ENCODE peak calls at places on chromosomes 6 and 20, in six cellular contexts. D is A549, E is fibroblast of lung, T is choroid plexus epithelial cell, S is MM.1S, J is fibroblast of mammary gland. O is an unnamed sample.

GRCh38 chr20:23626040-23626620 is 11.6 kb downstream of the CST3 start:
- DNase-seq in D (peak; percentile 62), E (no peak), T (peak; percentile 29), S (no peak), J (peak; percentile 65), O (peak; percentile 34)

GRCh38 chr6:157763894-157764345 is 59.1 kb upstream of the SNX9 start:
- DNase-seq in D (no peak), E (no peak), T (no peak), S (peak; percentile 22), J (no peak), O (no peak)

GRCh38 chr6:132736239-132736638 is 21.5 kb downstream of the VNN2 start:
- DNase-seq in D (no peak), E (no peak), T (peak; percentile 55), S (no peak), J (no peak), O (no peak)

GRCh38 chr6:141580988-141581387 is 551.7 kb upstream of the GJE1 start:
- DNase-seq in D (no peak), E (peak; percentile 95), T (peak; percentile 28), S (no peak), J (peak; percentile 73), O (peak; percentile 78)

GRCh38 chr20:36569847-36570429 is 3.5 kb upstream of the TGIF2 start:
- DNase-seq in D (no peak), E (peak; percentile 82), T (peak; percentile 48), S (no peak), J (peak; percentile 57), O (peak; percentile 65)

GRCh38 chr6:109236140-109237081 is 141.1 kb downstream of the CEP57L1 start:
- DNase-seq in D (peak; percentile 5), E (no peak), T (no peak), S (no peak), J (no peak), O (no peak)

GRCh38 chr20:36121981-36122930 is 32.3 kb upstream of the EPB41L1 start:
- DNase-seq in D (no peak), E (no peak), T (no peak), S (no peak), J (no peak), O (no peak)

GRCh38 chr20:54173653-54174451 is at the start of gene CYP24A1:
- DNase-seq in D (peak; percentile 98), E (no peak), T (no peak), S (peak; percentile 14), J (no peak), O (no peak)

GRCh38 chr6:168060521-168060931 is 18.5 kb downstream of the FRMD1 start:
- DNase-seq in D (peak; percentile 57), E (peak; percentile 49), T (peak; percentile 83), S (no peak), J (peak; percentile 54), O (peak; percentile 65)

GRCh38 chr20:35108921-35109320 is 16.3 kb upstream of the TRPC4AP start:
- DNase-seq in D (no peak), E (no peak), T (no peak), S (no peak), J (no peak), O (no peak)

GRCh38 chr6:139230421-139230840 is 61.4 kb downstream of the TXLNB start:
- DNase-seq in D (peak; percentile 10), E (peak; percentile 62), T (peak; percentile 70), S (peak; percentile 80), J (peak; percentile 55), O (peak; percentile 54)
- TF ChIP-seq CTCF in D (no peak), E (peak; percentile 28), T (peak; percentile 47), S (peak; percentile 49), J (peak; percentile 27), O (peak; percentile 33)

DNA sequence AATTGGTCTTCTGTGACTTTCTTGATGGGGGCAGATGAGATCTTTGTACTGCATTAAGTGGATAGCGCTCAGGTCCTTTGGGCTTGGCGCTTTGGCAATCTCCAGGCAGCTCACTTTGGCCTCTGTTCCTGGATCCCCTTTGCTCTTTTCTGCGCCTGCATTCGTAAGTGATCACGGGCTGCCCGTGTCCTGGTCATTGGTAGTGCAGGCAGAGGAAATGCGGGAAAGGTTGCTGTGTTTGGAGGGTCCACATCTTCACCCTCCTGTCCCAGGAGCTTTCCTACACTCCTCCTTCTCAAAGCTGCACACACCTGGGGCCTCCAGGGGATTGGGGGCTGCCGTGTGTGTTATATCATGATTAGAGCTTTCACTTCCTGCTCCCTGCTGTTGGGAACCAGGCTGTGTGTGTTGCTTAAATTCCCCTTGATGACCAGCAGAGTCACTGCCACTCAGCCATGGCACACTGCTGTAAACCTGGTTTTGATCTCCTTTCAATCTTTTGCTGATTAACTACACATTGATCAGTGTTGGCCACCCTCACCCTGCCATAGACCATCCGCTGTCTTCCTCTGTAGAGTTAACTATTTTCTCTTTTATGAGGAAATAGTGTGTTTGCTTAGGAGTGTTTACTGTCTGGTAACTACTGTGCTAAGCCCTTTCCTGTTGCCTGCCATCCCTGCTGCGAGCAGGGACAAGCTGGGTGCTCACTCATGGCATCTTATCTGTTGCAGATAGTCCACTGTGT is 13.0 kb upstream of the SNHG17 start:
- DNase-seq in D (no peak), E (no peak), T (no peak), S (no peak), J (no peak), O (no peak)
- TF ChIP-seq CTCF in D (no peak), E (no peak), T (no peak), S (no peak), J (no peak), O (no peak)

GRCh38 chr6:143061597-143062385 is 1.1 kb downstream of the AIG1 start:
- DNase-seq in D (no peak), E (peak; percentile 36), T (no peak), S (no peak), J (peak; percentile 56), O (no peak)

GRCh38 chr6:143059616-143060353 is 904 bp upstream of the AIG1 start:
- DNase-seq in D (peak; percentile 26), E (peak; percentile 94), T (peak; percentile 86), S (peak; percentile 68), J (peak; percentile 71), O (peak; percentile 91)

GRCh38 chr6:143060806-143061596 is at the start of gene AIG1:
- DNase-seq in D (no peak), E (no peak), T (no peak), S (no peak), J (no peak), O (no peak)

GRCh38 chr6:143058987-143059386 is 1.7 kb upstream of the AIG1 start:
- DNase-seq in D (peak; percentile 31), E (peak; percentile 35), T (no peak), S (no peak), J (no peak), O (no peak)

GRCh38 chr6:143060354-143060805 is 309 bp upstream of the AIG1 start:
- DNase-seq in D (peak; percentile 87), E (peak; percentile 89), T (peak; percentile 82), S (peak; percentile 59), J (peak; percentile 81), O (peak; percentile 90)
- TF ChIP-seq CTCF in D (peak; percentile 13), E (no peak), T (peak; percentile 27), S (no peak), J (no peak), O (no peak)

GRCh38 chr6:106807946-106808611 is 166.4 kb downstream of the CD24 start:
- DNase-seq in D (no peak), E (no peak), T (no peak), S (no peak), J (no peak), O (no peak)
- TF ChIP-seq CTCF in D (peak; percentile 11), E (no peak), T (no peak), S (no peak), J (no peak), O (no peak)

DNA sequence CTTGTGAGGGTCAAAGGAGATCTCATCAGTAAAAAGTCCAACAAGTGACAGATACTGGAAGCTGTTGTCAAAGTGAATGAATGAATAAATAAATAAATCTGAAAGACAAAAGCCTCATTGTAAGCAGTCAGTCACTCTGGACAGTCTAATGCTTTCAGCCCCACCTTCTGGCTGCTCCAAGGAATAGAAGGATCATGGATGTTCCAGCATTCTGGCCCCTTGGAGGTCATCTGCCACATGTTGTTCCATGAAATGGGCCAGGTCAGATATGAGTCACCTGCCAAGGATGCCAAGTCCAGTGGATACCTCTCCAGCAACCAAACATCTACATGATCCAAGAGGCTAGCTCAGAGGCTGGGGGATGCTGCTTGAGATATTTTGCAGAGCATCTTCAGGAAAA is 185.6 kb downstream of the BMP7 start:
- DNase-seq in D (peak; percentile 33), E (peak; percentile 43), T (peak; percentile 74), S (no peak), J (peak; percentile 55), O (peak; percentile 68)
- TF ChIP-seq CTCF in D (no peak), E (no peak), T (peak; percentile 66), S (no peak), J (peak; percentile 7), O (peak; percentile 56)

O was measured in AG10803.